ENCODE peak calls at places on chromosomes 5 and 9, in four cellular contexts. B, C, X and E are unnamed samples.

GRCh38 chr5:58156354-58156753 is 303.5 kb downstream of the PLK2 start:
- DNase-seq in B (no peak), C (no peak), X (peak; percentile 57), E (no peak)

GRCh38 chr9:114855488-114855887 is 49.6 kb upstream of the TNFSF15 start:
- DNase-seq in B (no peak), C (no peak), X (peak; percentile 31), E (no peak)

GRCh38 chr5:14873093-14873492 is 1.5 kb upstream of the ANKH start:
- DNase-seq in B (no peak), C (no peak), X (no peak), E (no peak)

GRCh38 chr9:110021891-110022290 is 186.1 kb downstream of the C9orf152 start:
- DNase-seq in B (no peak), C (no peak), X (no peak), E (no peak)

GRCh38 chr9:35002623-35003022 is 13.1 kb downstream of the DNAJB5 start:
- DNase-seq in B (no peak), C (no peak), X (no peak), E (no peak)

GRCh38 chr5:40223884-40224402 is 455.8 kb upstream of the PTGER4 start:
- DNase-seq in B (no peak), C (no peak), X (peak; percentile 92), E (no peak)

GRCh38 chr5:81180780-81181179 is 52.3 kb upstream of the CKMT2 start:
- DNase-seq in B (no peak), C (peak; percentile 25), X (no peak), E (no peak)

GRCh38 chr5:158623971-158624370 is 475.7 kb downstream of the EBF1 start:
- DNase-seq in B (no peak), C (no peak), X (no peak), E (no peak)

GRCh38 chr5:10626473-10627013 is 62.7 kb downstream of the ANKRD33B start:
- DNase-seq in B (no peak), C (no peak), X (peak; percentile 54), E (no peak)

GRCh38 chr5:28369418-28369817 is 1331.0 kb upstream of the CDH9 start:
- DNase-seq in B (no peak), C (no peak), X (no peak), E (no peak)

GRCh38 chr5:9924614-9925013 is 294.5 kb upstream of the TAS2R1 start:
- DNase-seq in B (no peak), C (no peak), X (peak; percentile 97), E (no peak)

GRCh38 chr5:78630047-78630446 is 18.5 kb downstream of the LHFPL2 start:
- DNase-seq in B (no peak), C (no peak), X (peak; percentile 40), E (no peak)

GRCh38 chr5:169649486-169649885 is 12.4 kb downstream of the DOCK2 start:
- DNase-seq in B (no peak), C (no peak), X (no peak), E (no peak)

GRCh38 chr9:124342946-124343485 is 72.2 kb downstream of the PSMB7 start:
- DNase-seq in B (peak; percentile 29), C (peak; percentile 46), X (peak; percentile 95), E (no peak)

GRCh38 chr9:97578846-97579245 is 54.3 kb downstream of the TSTD2 start:
- DNase-seq in B (no peak), C (no peak), X (no peak), E (no peak)